ENCODE peak calls at places on chromosomes 12 and 14, in five cellular contexts. E, Y, O, V and K are unnamed samples.
A peak's percentile ranks its signal among the peaks of the same experiment; 100 is the strongest.

GRCh38 chr14:38958589-38958988 is 144.4 kb downstream of the SEC23A start:
- DNase-seq in E (no peak), Y (no peak), O (no peak), V (no peak), K (no peak)

GRCh38 chr12:95789126-95790024 is 1.2 kb downstream of the NTN4 start:
- DNase-seq in E (no peak), Y (no peak), O (no peak), V (no peak), K (no peak)

GRCh38 chr12:69880566-69880965 is 55.5 kb downstream of the MYRFL start:
- DNase-seq in E (no peak), Y (no peak), O (no peak), V (no peak), K (peak; percentile 22)

GRCh38 chr12:49705479-49706267 is 1.5 kb downstream of the FMNL3 start:
- DNase-seq in E (no peak), Y (peak; percentile 10), O (no peak), V (no peak), K (no peak)

GRCh38 chr14:77478796-77479195 is 19.8 kb downstream of the ISM2 start:
- DNase-seq in E (no peak), Y (no peak), O (no peak), V (peak; percentile 30), K (no peak)

GRCh38 chr12:126668961-126669360 is 1598.0 kb upstream of the TMEM132C start:
- DNase-seq in E (no peak), Y (no peak), O (no peak), V (no peak), K (no peak)

GRCh38 chr12:4169959-4170358 is 103.6 kb upstream of the CCND2 start:
- DNase-seq in E (no peak), Y (no peak), O (no peak), V (no peak), K (no peak)

GRCh38 chr14:75876526-75876925 is 105.3 kb downstream of the TGFB3 start:
- DNase-seq in E (no peak), Y (no peak), O (no peak), V (no peak), K (no peak)

GRCh38 chr14:69756298-69756697 is 10.6 kb upstream of the SRSF5 start:
- DNase-seq in E (no peak), Y (no peak), O (no peak), V (no peak), K (no peak)

GRCh38 chr14:69719501-69719951 is 47.4 kb upstream of the SRSF5 start:
- DNase-seq in E (no peak), Y (no peak), O (no peak), V (no peak), K (no peak)

GRCh38 chr14:90632451-90632850 is 183.8 kb downstream of the TTC7B start:
- DNase-seq in E (no peak), Y (no peak), O (no peak), V (no peak), K (no peak)

GRCh38 chr12:41310367-41310766 is 122.2 kb downstream of the PDZRN4 start:
- DNase-seq in E (no peak), Y (no peak), O (no peak), V (no peak), K (no peak)

GRCh38 chr12:78473136-78473535 is 391.4 kb upstream of the SYT1 start:
- DNase-seq in E (no peak), Y (no peak), O (no peak), V (no peak), K (no peak)

GRCh38 chr14:67373347-67373746 is 13.2 kb downstream of the EIF2S1 start:
- DNase-seq in E (no peak), Y (no peak), O (no peak), V (peak; percentile 15), K (no peak)

GRCh38 chr12:104132351-104132956 is 5.6 kb downstream of the NFYB start:
- DNase-seq in E (no peak), Y (no peak), O (no peak), V (no peak), K (no peak)

GRCh38 chr14:64764641-64765520 is 60.7 kb downstream of the PLEKHG3 start:
- DNase-seq in E (peak; percentile 61), Y (peak; percentile 53), O (peak; percentile 61), V (no peak), K (peak; percentile 44)
- TF ChIP-seq ZNF274 in E (no peak), Y (no peak), O (no peak), V (no peak), K (no peak)

GRCh38 chr12:50745861-50746260 is 18.0 kb upstream of the ATF1 start:
- DNase-seq in E (no peak), Y (no peak), O (no peak), V (no peak), K (no peak)

GRCh38 chr12:50734409-50735263 is 29.3 kb upstream of the ATF1 start:
- DNase-seq in E (peak; percentile 27), Y (peak; percentile 25), O (no peak), V (no peak), K (peak; percentile 6)

GRCh38 chr12:50739611-50740010 is 24.3 kb upstream of the ATF1 start:
- DNase-seq in E (no peak), Y (no peak), O (no peak), V (no peak), K (no peak)

GRCh38 chr12:50742776-50743175 is 21.1 kb upstream of the ATF1 start:
- DNase-seq in E (no peak), Y (no peak), O (no peak), V (no peak), K (no peak)

DNA sequence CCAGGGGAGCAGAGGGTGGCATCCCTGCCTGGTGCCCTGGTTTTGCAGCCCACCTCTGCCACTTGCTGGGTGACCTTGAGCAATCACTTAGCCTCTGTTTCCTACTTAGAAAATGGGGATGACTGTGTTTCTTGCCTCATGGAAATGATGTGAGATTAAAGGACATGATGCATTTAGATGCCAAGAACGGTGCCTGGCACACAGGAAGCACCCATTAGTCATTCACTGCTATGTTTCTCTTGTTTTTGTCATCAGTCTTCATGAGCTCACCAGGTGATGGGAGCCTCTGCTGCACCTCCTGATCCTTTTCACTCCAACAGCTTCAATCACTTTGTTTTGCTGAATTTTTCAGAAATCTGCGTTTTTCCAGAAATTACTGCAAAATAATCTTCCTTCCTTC is 23.6 kb upstream of the ATF1 start:
- DNase-seq in E (no peak), Y (no peak), O (no peak), V (no peak), K (no peak)
- TF ChIP-seq ATF3 in E (no peak), Y (no peak), O (no peak), V (no peak), K (no peak)

DNA sequence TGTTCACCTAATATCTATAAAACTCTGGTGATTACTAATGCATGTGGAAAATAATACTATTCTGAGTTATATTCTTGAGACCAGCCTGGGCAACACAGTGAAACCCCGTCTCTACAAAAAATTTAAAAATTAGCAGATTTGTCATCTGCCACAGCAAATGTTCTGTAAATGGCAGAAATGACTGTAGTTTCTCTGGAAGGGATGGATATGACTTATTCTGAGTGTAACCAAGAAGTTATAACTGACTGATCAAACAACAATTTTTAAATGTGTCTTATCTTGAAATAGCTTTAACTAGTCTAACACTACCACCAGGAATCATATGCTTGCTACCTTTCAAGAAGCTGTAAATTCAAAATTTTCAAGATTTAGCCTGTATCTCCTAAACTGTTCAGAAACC is 88.7 kb downstream of the PLBD1 start:
- DNase-seq in E (no peak), Y (no peak), O (no peak), V (no peak), K (no peak)
- TF ChIP-seq ZNF274 in E (no peak), Y (no peak), O (no peak), V (no peak), K (no peak)

GRCh38 chr12:1488908-1489381 is 105.4 kb downstream of the FBXL14 start:
- DNase-seq in E (no peak), Y (no peak), O (no peak), V (no peak), K (no peak)
- TF ChIP-seq ATF3 in E (no peak), Y (no peak), O (no peak), V (no peak), K (no peak)

GRCh38 chr12:59698599-59698998 is 102.8 kb downstream of the SLC16A7 start:
- DNase-seq in E (no peak), Y (no peak), O (no peak), V (no peak), K (no peak)
- TF ChIP-seq ZNF274 in E (no peak), Y (no peak), O (no peak), V (no peak), K (no peak)

DNA sequence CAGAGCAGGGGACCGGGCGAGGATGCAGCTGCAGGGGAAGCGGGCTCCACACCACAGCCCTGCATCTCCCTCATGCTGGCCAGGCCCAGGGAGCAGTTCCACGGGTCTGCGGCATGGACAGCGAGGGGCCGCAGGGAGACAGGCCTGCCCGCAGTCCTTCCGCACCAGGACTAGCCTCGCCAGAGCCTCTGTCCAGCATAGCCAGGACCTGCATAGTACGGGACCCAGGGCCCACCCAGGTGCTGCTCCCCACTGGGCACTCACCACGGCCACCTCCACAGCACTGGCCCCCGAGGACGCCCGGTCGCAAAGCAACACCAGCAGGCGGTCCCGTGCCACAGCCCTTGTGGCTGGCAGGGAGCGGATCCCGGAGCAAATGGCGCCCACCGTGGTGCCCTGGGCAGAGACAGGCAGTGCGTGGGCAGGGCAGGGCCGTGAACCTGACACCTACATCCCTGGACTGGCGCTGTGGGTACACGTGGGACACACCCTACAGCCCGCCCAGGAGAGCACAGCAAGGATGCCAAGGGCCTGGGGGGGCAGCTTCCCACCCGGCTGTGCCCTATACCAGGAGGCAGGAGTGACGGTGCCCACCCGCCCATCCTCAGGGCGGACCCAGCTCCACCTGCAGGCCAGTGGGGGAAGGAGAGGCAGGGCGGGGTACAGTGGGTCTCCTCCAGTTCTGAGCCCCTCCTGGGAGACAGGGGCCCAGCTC is 23.8 kb downstream of the JAG2 start:
- DNase-seq in E (no peak), Y (no peak), O (no peak), V (no peak), K (no peak)
- TF ChIP-seq ATF3 in E (no peak), Y (no peak), O (no peak), V (no peak), K (no peak)

GRCh38 chr14:85597701-85598100 is 67.8 kb downstream of the FLRT2 start:
- DNase-seq in E (no peak), Y (no peak), O (no peak), V (no peak), K (no peak)
- TF ChIP-seq ZNF274 in E (no peak), Y (no peak), O (no peak), V (no peak), K (no peak)